ENCODE peak calls at places on chromosomes 5 and 9, in eight cellular contexts. One of them, this sample, is unnamed.
A peak's percentile ranks its signal among the peaks of the same experiment; 100 is the strongest.

GRCh38 chr5:91311168-91311696 is 71.9 kb downstream of the ARRDC3 start:
- DNase-seq in endothelial cell: no peak
- DNase-seq in AG04449: no peak
- DNase-seq in AG09309: no peak
- DNase-seq in coronary artery: peak; percentile 71
- DNase-seq in cardiac fibroblast: no peak
- DNase-seq in endodermal cell: no peak
- DNase-seq in mammary epithelial cell: no peak
- DNase-seq in this sample: no peak

GRCh38 chr9:91296354-91296753 is 65.4 kb downstream of the AUH start:
- DNase-seq in endothelial cell: no peak
- DNase-seq in AG04449: no peak
- DNase-seq in AG09309: no peak
- DNase-seq in coronary artery: no peak
- DNase-seq in cardiac fibroblast: no peak
- DNase-seq in endodermal cell: no peak
- DNase-seq in mammary epithelial cell: no peak
- DNase-seq in this sample: no peak

GRCh38 chr5:146644811-146645210 is 128.8 kb upstream of the GPR151 start:
- DNase-seq in endothelial cell: no peak
- DNase-seq in AG04449: no peak
- DNase-seq in AG09309: no peak
- DNase-seq in coronary artery: no peak
- DNase-seq in cardiac fibroblast: no peak
- DNase-seq in endodermal cell: no peak
- DNase-seq in mammary epithelial cell: no peak
- DNase-seq in this sample: no peak

GRCh38 chr5:169052207-169052606 is 248.7 kb downstream of the SLIT3 start:
- DNase-seq in endothelial cell: no peak
- DNase-seq in AG04449: no peak
- DNase-seq in AG09309: peak; percentile 34
- DNase-seq in coronary artery: no peak
- DNase-seq in cardiac fibroblast: no peak
- DNase-seq in endodermal cell: no peak
- DNase-seq in mammary epithelial cell: no peak
- DNase-seq in this sample: no peak

GRCh38 chr9:83965350-83966208 is 14.4 kb downstream of the HNRNPK start:
- DNase-seq in endothelial cell: no peak
- DNase-seq in AG04449: no peak
- DNase-seq in AG09309: no peak
- DNase-seq in coronary artery: no peak
- DNase-seq in cardiac fibroblast: peak; percentile 37
- DNase-seq in endodermal cell: peak; percentile 69
- DNase-seq in mammary epithelial cell: no peak
- DNase-seq in this sample: peak; percentile 48

GRCh38 chr9:127537792-127538191 is 74.3 kb upstream of the STXBP1 start:
- DNase-seq in endothelial cell: no peak
- DNase-seq in AG04449: no peak
- DNase-seq in AG09309: no peak
- DNase-seq in coronary artery: no peak
- DNase-seq in cardiac fibroblast: no peak
- DNase-seq in endodermal cell: peak; percentile 75
- DNase-seq in mammary epithelial cell: no peak
- DNase-seq in this sample: no peak

GRCh38 chr9:111179577-111179976 is 141.3 kb upstream of the LPAR1 start:
- DNase-seq in endothelial cell: no peak
- DNase-seq in AG04449: no peak
- DNase-seq in AG09309: no peak
- DNase-seq in coronary artery: no peak
- DNase-seq in cardiac fibroblast: no peak
- DNase-seq in endodermal cell: no peak
- DNase-seq in mammary epithelial cell: no peak
- DNase-seq in this sample: peak; percentile 11

GRCh38 chr5:3590967-3591900 is 4.4 kb upstream of the IRX1 start:
- DNase-seq in endothelial cell: no peak
- DNase-seq in AG04449: no peak
- DNase-seq in AG09309: no peak
- DNase-seq in coronary artery: no peak
- DNase-seq in cardiac fibroblast: no peak
- DNase-seq in endodermal cell: peak; percentile 71
- DNase-seq in mammary epithelial cell: no peak
- DNase-seq in this sample: no peak

GRCh38 chr9:27276182-27277030 is 20.5 kb downstream of the EQTN start:
- DNase-seq in endothelial cell: peak; percentile 14
- DNase-seq in AG04449: no peak
- DNase-seq in AG09309: peak; percentile 11
- DNase-seq in coronary artery: no peak
- DNase-seq in cardiac fibroblast: peak; percentile 74
- DNase-seq in endodermal cell: no peak
- DNase-seq in mammary epithelial cell: peak; percentile 35
- DNase-seq in this sample: peak; percentile 78

GRCh38 chr5:150302301-150303069 is at the start of gene ARSI:
- DNase-seq in endothelial cell: peak; percentile 60
- DNase-seq in AG04449: no peak
- DNase-seq in AG09309: peak; percentile 21
- DNase-seq in coronary artery: peak; percentile 69
- DNase-seq in cardiac fibroblast: peak; percentile 34
- DNase-seq in endodermal cell: peak; percentile 94
- DNase-seq in mammary epithelial cell: peak; percentile 43
- DNase-seq in this sample: no peak

GRCh38 chr5:38789134-38789533 is 56.7 kb upstream of the OSMR start:
- DNase-seq in endothelial cell: no peak
- DNase-seq in AG04449: no peak
- DNase-seq in AG09309: no peak
- DNase-seq in coronary artery: no peak
- DNase-seq in cardiac fibroblast: no peak
- DNase-seq in endodermal cell: no peak
- DNase-seq in mammary epithelial cell: no peak
- DNase-seq in this sample: no peak

GRCh38 chr9:91273853-91274552 is 87.7 kb downstream of the AUH start:
- DNase-seq in endothelial cell: no peak
- DNase-seq in AG04449: no peak
- DNase-seq in AG09309: no peak
- DNase-seq in coronary artery: no peak
- DNase-seq in cardiac fibroblast: peak; percentile 26
- DNase-seq in endodermal cell: no peak
- DNase-seq in mammary epithelial cell: peak; percentile 71
- DNase-seq in this sample: peak; percentile 40

GRCh38 chr5:62577488-62577887 is 1.1 kb upstream of the LRRC70 start:
- DNase-seq in endothelial cell: no peak
- DNase-seq in AG04449: no peak
- DNase-seq in AG09309: no peak
- DNase-seq in coronary artery: no peak
- DNase-seq in cardiac fibroblast: no peak
- DNase-seq in endodermal cell: no peak
- DNase-seq in mammary epithelial cell: no peak
- DNase-seq in this sample: no peak

GRCh38 chr9:120875954-120876841 is 790 bp downstream of the PHF19 start:
- DNase-seq in endothelial cell: peak; percentile 44
- DNase-seq in AG04449: peak; percentile 19
- DNase-seq in AG09309: no peak
- DNase-seq in coronary artery: peak; percentile 92
- DNase-seq in cardiac fibroblast: peak; percentile 88
- DNase-seq in endodermal cell: peak; percentile 91
- DNase-seq in mammary epithelial cell: peak; percentile 83
- DNase-seq in this sample: peak; percentile 97

GRCh38 chr9:116421006-116421538 is 266.0 kb upstream of the TRIM32 start:
- DNase-seq in endothelial cell: no peak
- DNase-seq in AG04449: no peak
- DNase-seq in AG09309: peak; percentile 46
- DNase-seq in coronary artery: no peak
- DNase-seq in cardiac fibroblast: peak; percentile 23
- DNase-seq in endodermal cell: no peak
- DNase-seq in mammary epithelial cell: peak; percentile 87
- DNase-seq in this sample: no peak

GRCh38 chr9:75067894-75068293 is 20.1 kb downstream of the NMRK1 start:
- DNase-seq in endothelial cell: no peak
- DNase-seq in AG04449: no peak
- DNase-seq in AG09309: no peak
- DNase-seq in coronary artery: no peak
- DNase-seq in cardiac fibroblast: no peak
- DNase-seq in endodermal cell: no peak
- DNase-seq in mammary epithelial cell: no peak
- DNase-seq in this sample: no peak

GRCh38 chr5:80781356-80781755 is 126.6 kb upstream of the DHFR start:
- DNase-seq in endothelial cell: no peak
- DNase-seq in AG04449: no peak
- DNase-seq in AG09309: peak; percentile 8
- DNase-seq in coronary artery: no peak
- DNase-seq in cardiac fibroblast: peak; percentile 7
- DNase-seq in endodermal cell: no peak
- DNase-seq in mammary epithelial cell: peak; percentile 76
- DNase-seq in this sample: no peak

GRCh38 chr5:115988002-115988401 is 25.7 kb downstream of the LVRN start:
- DNase-seq in endothelial cell: no peak
- DNase-seq in AG04449: no peak
- DNase-seq in AG09309: no peak
- DNase-seq in coronary artery: no peak
- DNase-seq in cardiac fibroblast: no peak
- DNase-seq in endodermal cell: no peak
- DNase-seq in mammary epithelial cell: no peak
- DNase-seq in this sample: no peak

GRCh38 chr5:95723632-95724369 is 7.3 kb upstream of the RHOBTB3 start:
- DNase-seq in endothelial cell: peak; percentile 33
- DNase-seq in AG04449: no peak
- DNase-seq in AG09309: no peak
- DNase-seq in coronary artery: no peak
- DNase-seq in cardiac fibroblast: peak; percentile 80
- DNase-seq in endodermal cell: peak; percentile 77
- DNase-seq in mammary epithelial cell: no peak
- DNase-seq in this sample: peak; percentile 74

GRCh38 chr5:153425914-153426313 is 64.6 kb upstream of the GRIA1 start:
- DNase-seq in endothelial cell: peak; percentile 6
- DNase-seq in AG04449: no peak
- DNase-seq in AG09309: no peak
- DNase-seq in coronary artery: no peak
- DNase-seq in cardiac fibroblast: no peak
- DNase-seq in endodermal cell: peak; percentile 79
- DNase-seq in mammary epithelial cell: peak; percentile 11
- DNase-seq in this sample: peak; percentile 12
- TF ChIP-seq CTCF in endothelial cell: peak; percentile 56
- TF ChIP-seq CTCF in AG04449: no peak
- TF ChIP-seq CTCF in AG09309: no peak
- TF ChIP-seq CTCF in coronary artery: no peak
- TF ChIP-seq CTCF in cardiac fibroblast: peak; percentile 17
- TF ChIP-seq CTCF in endodermal cell: peak; percentile 80
- TF ChIP-seq CTCF in mammary epithelial cell: peak; percentile 81
- TF ChIP-seq CTCF in this sample: peak; percentile 36

GRCh38 chr5:137737349-137738256 is 1.7 kb upstream of the KLHL3 start:
- DNase-seq in endothelial cell: no peak
- DNase-seq in AG04449: no peak
- DNase-seq in AG09309: no peak
- DNase-seq in coronary artery: no peak
- DNase-seq in cardiac fibroblast: peak; percentile 94
- DNase-seq in endodermal cell: peak; percentile 29
- DNase-seq in mammary epithelial cell: no peak
- DNase-seq in this sample: no peak

GRCh38 chr5:137734962-137735530 is 843 bp downstream of the KLHL3 start:
- DNase-seq in endothelial cell: peak; percentile 42
- DNase-seq in AG04449: no peak
- DNase-seq in AG09309: no peak
- DNase-seq in coronary artery: no peak
- DNase-seq in cardiac fibroblast: peak; percentile 71
- DNase-seq in endodermal cell: peak; percentile 80
- DNase-seq in mammary epithelial cell: peak; percentile 69
- DNase-seq in this sample: no peak

GRCh38 chr5:137733011-137733410 is 2.9 kb downstream of the KLHL3 start:
- DNase-seq in endothelial cell: no peak
- DNase-seq in AG04449: no peak
- DNase-seq in AG09309: no peak
- DNase-seq in coronary artery: no peak
- DNase-seq in cardiac fibroblast: no peak
- DNase-seq in endodermal cell: peak; percentile 11
- DNase-seq in mammary epithelial cell: no peak
- DNase-seq in this sample: no peak

GRCh38 chr5:137733922-137734695 is 1.8 kb downstream of the KLHL3 start:
- DNase-seq in endothelial cell: no peak
- DNase-seq in AG04449: no peak
- DNase-seq in AG09309: no peak
- DNase-seq in coronary artery: no peak
- DNase-seq in cardiac fibroblast: peak; percentile 27
- DNase-seq in endodermal cell: peak; percentile 55
- DNase-seq in mammary epithelial cell: no peak
- DNase-seq in this sample: no peak

DNA sequence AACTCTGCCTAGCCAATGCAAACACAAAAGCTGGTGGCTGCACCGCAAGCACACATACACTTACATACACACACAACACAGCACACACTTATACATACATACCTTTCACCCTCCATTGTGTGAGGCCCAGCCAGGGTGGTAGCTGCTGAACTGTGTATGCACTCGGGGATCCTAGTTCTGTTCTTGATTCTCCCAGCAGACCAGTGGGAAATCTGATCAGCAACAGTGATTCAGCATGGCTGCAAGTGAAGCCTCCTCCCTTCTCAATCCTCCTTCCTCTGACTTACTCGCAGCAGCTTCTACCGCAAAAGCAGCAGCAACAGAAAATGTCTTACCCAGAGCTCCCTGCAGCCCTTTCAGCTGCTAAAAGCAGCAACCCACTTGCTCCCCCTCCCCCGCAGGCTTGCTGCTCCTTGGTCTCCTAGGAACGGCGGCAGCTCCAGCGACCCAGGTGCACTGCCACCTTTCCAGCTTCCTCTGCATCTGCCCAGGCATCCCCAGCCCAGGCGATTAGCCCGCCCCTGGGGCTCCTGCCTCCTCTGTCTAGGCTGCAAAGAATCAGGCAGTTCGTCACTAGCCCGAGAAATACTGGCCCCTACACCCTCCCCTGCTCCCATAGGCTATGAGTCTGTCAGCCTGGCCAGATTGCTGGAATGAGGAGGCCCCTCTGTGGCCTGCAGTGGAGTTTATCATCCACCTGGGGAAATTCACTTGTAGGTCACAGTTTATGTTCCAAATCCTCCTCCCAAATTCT is at the start of gene KLHL3:
- DNase-seq in endothelial cell: peak; percentile 61
- DNase-seq in AG04449: no peak
- DNase-seq in AG09309: no peak
- DNase-seq in coronary artery: peak; percentile 78
- DNase-seq in cardiac fibroblast: peak; percentile 66
- DNase-seq in endodermal cell: peak; percentile 97
- DNase-seq in mammary epithelial cell: peak; percentile 63
- DNase-seq in this sample: no peak
- TF ChIP-seq CTCF in endothelial cell: no peak
- TF ChIP-seq CTCF in AG04449: peak; percentile 12
- TF ChIP-seq CTCF in AG09309: no peak
- TF ChIP-seq CTCF in coronary artery: no peak
- TF ChIP-seq CTCF in cardiac fibroblast: no peak
- TF ChIP-seq CTCF in endodermal cell: peak; percentile 58
- TF ChIP-seq CTCF in mammary epithelial cell: peak; percentile 45
- TF ChIP-seq CTCF in this sample: no peak

GRCh38 chr9:2634818-2635217 is 13.2 kb downstream of the VLDLR start:
- DNase-seq in endothelial cell: no peak
- DNase-seq in AG04449: no peak
- DNase-seq in AG09309: no peak
- DNase-seq in coronary artery: no peak
- DNase-seq in cardiac fibroblast: no peak
- DNase-seq in endodermal cell: no peak
- DNase-seq in mammary epithelial cell: no peak
- DNase-seq in this sample: no peak
- TF ChIP-seq CTCF in endothelial cell: no peak
- TF ChIP-seq CTCF in AG04449: no peak
- TF ChIP-seq CTCF in AG09309: no peak
- TF ChIP-seq CTCF in coronary artery: no peak
- TF ChIP-seq CTCF in cardiac fibroblast: no peak
- TF ChIP-seq CTCF in endodermal cell: peak; percentile 53
- TF ChIP-seq CTCF in mammary epithelial cell: no peak
- TF ChIP-seq CTCF in this sample: no peak

GRCh38 chr9:1018121-1018520 is 32.0 kb upstream of the DMRT2 start:
- DNase-seq in endothelial cell: peak; percentile 58
- DNase-seq in AG04449: no peak
- DNase-seq in AG09309: no peak
- DNase-seq in coronary artery: no peak
- DNase-seq in cardiac fibroblast: peak; percentile 2
- DNase-seq in endodermal cell: peak; percentile 81
- DNase-seq in mammary epithelial cell: no peak
- DNase-seq in this sample: peak; percentile 85
- TF ChIP-seq CTCF in endothelial cell: peak; percentile 33
- TF ChIP-seq CTCF in AG04449: peak; percentile 19
- TF ChIP-seq CTCF in AG09309: peak; percentile 48
- TF ChIP-seq CTCF in coronary artery: no peak
- TF ChIP-seq CTCF in cardiac fibroblast: peak; percentile 9
- TF ChIP-seq CTCF in endodermal cell: peak; percentile 80
- TF ChIP-seq CTCF in mammary epithelial cell: peak; percentile 48
- TF ChIP-seq CTCF in this sample: peak; percentile 92